ENCODE peak calls at places on chromosome 4, in eight cellular contexts. Y is tibial nerve, A is aorta, T is NCI-H1092 treated with DMSO at 0.1 percent for 48 hours, S is GM12864, H is NAMALWA, P is smooth muscle cell of the brain vasculature, R is left ventricle myocardium superior. X is an unnamed sample.

GRCh38 chr4:63618883-63619573 is 790.2 kb downstream of the TECRL start:
- DNase-seq in T (peak), A (no peak), H (no peak), Y (no peak), S (no peak), P (no peak), R (no peak), X (no peak)

GRCh38 chr4:27005512-27006246 is 145.0 kb downstream of the STIM2 start:
- DNase-seq in S (no peak), A (no peak), T (no peak), H (no peak), Y (no peak), P (no peak), R (no peak), X (no peak)

GRCh38 chr4:72857216-72857615 is 212.3 kb downstream of the COX18 start:
- DNase-seq in T (no peak), H (no peak), P (no peak), S (no peak), A (no peak), Y (no peak), R (no peak), X (no peak)

GRCh38 chr4:4866833-4867744 is 7.6 kb downstream of the MSX1 start:
- DNase-seq in T (no peak), S (no peak), A (no peak), Y (no peak), H (no peak), R (no peak), P (no peak), X (no peak)

GRCh38 chr4:85092943-85093342 is 126.5 kb upstream of the WDFY3 start:
- DNase-seq in Y (no peak), R (no peak), H (no peak), A (no peak), P (no peak), T (no peak), S (no peak), X (no peak)

GRCh38 chr4:155415662-155416061 is 38.9 kb upstream of the MAP9 start:
- DNase-seq in H (no peak), Y (no peak), P (no peak), T (no peak), A (no peak), S (no peak), R (no peak), X (no peak)

GRCh38 chr4:1204286-1204827 is 32.0 kb upstream of the SPON2 start:
- DNase-seq in Y (no peak), T (no peak), R (no peak), S (no peak), H (no peak), A (no peak), P (no peak), X (peak)

GRCh38 chr4:156974264-156974663 is 2.7 kb upstream of the PDGFC start:
- DNase-seq in A (no peak), S (no peak), Y (no peak), H (no peak), P (no peak), R (no peak), T (no peak), X (no peak)

GRCh38 chr4:113452868-113453620 is 308.5 kb downstream of the CAMK2D start:
- DNase-seq in H (peak), A (no peak), S (no peak), R (no peak), P (no peak), T (no peak), Y (no peak), X (no peak)

GRCh38 chr4:151329217-151330007 is 4.0 kb upstream of the SH3D19 start:
- DNase-seq in Y (no peak), R (no peak), P (no peak), S (no peak), T (no peak), A (no peak), H (no peak), X (no peak)

GRCh38 chr4:110959041-110959643 is 336.3 kb upstream of the PITX2 start:
- DNase-seq in Y (no peak), P (no peak), T (no peak), A (no peak), H (peak), R (no peak), S (no peak), X (no peak)

GRCh38 chr4:37693450-37694190 is 7.4 kb upstream of the RELL1 start:
- DNase-seq in H (no peak), Y (no peak), R (no peak), S (no peak), A (no peak), T (no peak), P (peak), X (no peak)

GRCh38 chr4:6777636-6778281 is 4.8 kb upstream of the KIAA0232 start:
- DNase-seq in T (no peak), R (no peak), H (peak), Y (no peak), A (no peak), S (peak), P (no peak), X (no peak)

GRCh38 chr4:42523066-42523718 is 125.9 kb downstream of the SHISA3 start:
- DNase-seq in H (no peak), R (no peak), P (no peak), A (no peak), Y (peak), T (no peak), S (no peak), X (no peak)

GRCh38 chr4:81601270-81601694 is 129.6 kb upstream of the RASGEF1B start:
- DNase-seq in S (no peak), T (no peak), Y (no peak), H (no peak), R (no peak), P (no peak), A (no peak), X (no peak)

GRCh38 chr4:26192921-26193894 is 127.6 kb upstream of the RBPJ start:
- DNase-seq in R (no peak), P (no peak), H (no peak), S (no peak), Y (no peak), T (no peak), A (no peak), X (no peak)

GRCh38 chr4:129323630-129324029 is 227.7 kb downstream of the C4orf33 start:
- DNase-seq in Y (no peak), A (no peak), R (no peak), S (no peak), H (no peak), P (no peak), T (peak), X (no peak)

GRCh38 chr4:87108142-87108546 is 112.3 kb downstream of the KLHL8 start:
- DNase-seq in S (no peak), T (no peak), R (no peak), A (peak), H (no peak), P (peak), Y (peak), X (no peak)

GRCh38 chr4:118765399-118765798 is 70.5 kb downstream of the SEC24D start:
- DNase-seq in A (no peak), Y (peak), H (no peak), R (no peak), P (peak), S (no peak), T (no peak), X (no peak)

X was measured in GM06990.